ENCODE peak calls at places on chromosomes 7 and 10, in seven cellular contexts. Y, G, N, I, Q, H and M are unnamed samples.

GRCh38 chr7:139613971-139614411 is 90.5 kb downstream of the CLEC2L start:
- DNase-seq in Y (no peak), G (peak), N (peak), I (no peak), Q (no peak), H (no peak), M (no peak)

GRCh38 chr10:79353000-79353406 is 5.7 kb downstream of the PPIF start:
- DNase-seq in Y (no peak), G (peak), N (no peak), I (no peak), Q (no peak), H (no peak), M (no peak)

GRCh38 chr10:23693398-23693797 is 254.5 kb downstream of the OTUD1 start:
- DNase-seq in Y (no peak), G (no peak), N (peak), I (no peak), Q (no peak), H (peak), M (peak)

GRCh38 chr10:102811346-102811745 is 25.9 kb downstream of the CYP17A1 start:
- DNase-seq in Y (no peak), G (no peak), N (no peak), I (no peak), Q (no peak), H (no peak), M (no peak)

GRCh38 chr10:14240253-14241189 is 90.2 kb downstream of the FRMD4A start:
- DNase-seq in Y (no peak), G (no peak), N (peak), I (no peak), Q (peak), H (no peak), M (no peak)

GRCh38 chr7:101562531-101563197 is 66.4 kb downstream of the MYL10 start:
- DNase-seq in Y (no peak), G (peak), N (no peak), I (peak), Q (no peak), H (no peak), M (no peak)

GRCh38 chr7:1886361-1887064 is 216.4 kb downstream of the ELFN1 start:
- DNase-seq in Y (no peak), G (no peak), N (no peak), I (no peak), Q (no peak), H (no peak), M (peak)

GRCh38 chr7:79403451-79403850 is 50.0 kb downstream of the MAGI2 start:
- DNase-seq in Y (no peak), G (no peak), N (no peak), I (no peak), Q (no peak), H (no peak), M (no peak)

GRCh38 chr7:101164071-101164840 is 1.1 kb downstream of the VGF start:
- DNase-seq in Y (peak), G (no peak), N (peak), I (no peak), Q (no peak), H (peak), M (peak)

GRCh38 chr10:73095479-73096021 is 1.1 kb downstream of the P4HA1 start:
- DNase-seq in Y (peak), G (no peak), N (peak), I (peak), Q (peak), H (peak), M (peak)

GRCh38 chr10:103736763-103737162 is 118.6 kb downstream of the SH3PXD2A start:
- DNase-seq in Y (peak), G (no peak), N (peak), I (no peak), Q (peak), H (no peak), M (peak)

GRCh38 chr10:104321226-104321625 is 17.0 kb downstream of the ITPRIP start:
- DNase-seq in Y (no peak), G (peak), N (no peak), I (peak), Q (no peak), H (no peak), M (no peak)

GRCh38 chr10:35546824-35547225 is 58.3 kb upstream of the GJD4 start:
- DNase-seq in Y (peak), G (no peak), N (peak), I (no peak), Q (no peak), H (no peak), M (peak)

GRCh38 chr10:71729023-71729649 is 9.6 kb upstream of the C10orf105 start:
- DNase-seq in Y (peak), G (peak), N (no peak), I (peak), Q (no peak), H (peak), M (peak)

GRCh38 chr10:125231116-125231812 is 70.9 kb upstream of the CTBP2 start:
- DNase-seq in Y (peak), G (peak), N (no peak), I (no peak), Q (no peak), H (peak), M (peak)

GRCh38 chr7:36310897-36311296 is 78.8 kb upstream of the ANLN start:
- DNase-seq in Y (no peak), G (no peak), N (no peak), I (no peak), Q (no peak), H (no peak), M (no peak)

GRCh38 chr7:36313607-36314006 is 76.1 kb upstream of the ANLN start:
- DNase-seq in Y (no peak), G (no peak), N (no peak), I (no peak), Q (no peak), H (no peak), M (no peak)

GRCh38 chr7:36312915-36313334 is 76.7 kb upstream of the ANLN start:
- DNase-seq in Y (no peak), G (no peak), N (no peak), I (no peak), Q (no peak), H (no peak), M (no peak)

GRCh38 chr7:36311539-36311938 is 78.1 kb upstream of the ANLN start:
- DNase-seq in Y (no peak), G (no peak), N (no peak), I (no peak), Q (no peak), H (no peak), M (no peak)

DNA sequence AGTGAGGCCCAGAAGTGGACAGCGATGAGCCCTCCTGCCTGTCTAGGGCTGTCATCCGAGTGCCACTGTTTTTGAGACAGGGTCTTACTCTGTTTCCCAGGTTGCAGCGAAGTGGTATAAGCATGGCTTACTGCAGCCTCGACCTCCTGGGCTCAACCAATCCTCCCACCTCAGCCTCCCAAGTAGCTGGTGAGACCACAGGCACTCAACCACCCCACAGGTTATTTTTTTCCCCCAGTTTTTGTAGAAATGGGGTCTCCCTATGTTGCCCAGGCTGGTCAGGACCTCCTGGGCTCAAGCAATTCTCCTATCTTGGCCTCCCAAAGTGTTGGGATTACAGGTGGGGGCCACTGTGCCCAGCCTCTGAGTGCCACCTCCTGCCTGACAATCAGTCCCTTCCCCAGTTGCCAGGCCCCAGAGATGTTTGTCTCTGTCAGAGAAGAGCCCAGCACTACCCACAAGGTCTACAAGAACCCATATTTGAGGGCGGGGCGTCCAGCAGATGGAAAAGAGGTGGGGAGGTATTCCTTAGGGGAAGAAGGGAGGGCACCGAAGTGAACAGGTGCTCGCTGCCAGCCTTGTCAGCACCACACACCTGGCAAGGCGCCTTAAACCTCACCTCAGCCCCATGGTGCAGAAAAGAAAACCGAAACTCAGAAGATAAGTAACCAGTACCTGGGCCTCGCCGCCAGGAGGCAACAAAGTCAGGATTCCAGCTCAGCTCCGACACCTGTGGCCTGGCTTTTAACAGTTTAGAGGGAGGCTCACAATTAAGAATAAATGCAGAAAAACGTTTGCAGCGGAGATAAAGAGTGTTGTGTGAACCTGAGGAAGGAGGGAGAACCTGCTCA is 77.4 kb upstream of the ANLN start:
- DNase-seq in Y (no peak), G (no peak), N (peak), I (no peak), Q (peak), H (peak), M (peak)
- TF ChIP-seq CTCF in Y (no peak), G (no peak), N (peak), I (no peak), Q (peak), H (peak), M (peak)

GRCh38 chr10:93509816-93510215 is 13.4 kb downstream of the CEP55 start:
- DNase-seq in Y (no peak), G (no peak), N (no peak), I (no peak), Q (no peak), H (no peak), M (no peak)

GRCh38 chr10:93501650-93502049 is 5.2 kb downstream of the CEP55 start:
- DNase-seq in Y (no peak), G (no peak), N (no peak), I (no peak), Q (no peak), H (no peak), M (no peak)

GRCh38 chr10:93503075-93503474 is 6.7 kb downstream of the CEP55 start:
- DNase-seq in Y (no peak), G (no peak), N (no peak), I (no peak), Q (peak), H (no peak), M (no peak)

DNA sequence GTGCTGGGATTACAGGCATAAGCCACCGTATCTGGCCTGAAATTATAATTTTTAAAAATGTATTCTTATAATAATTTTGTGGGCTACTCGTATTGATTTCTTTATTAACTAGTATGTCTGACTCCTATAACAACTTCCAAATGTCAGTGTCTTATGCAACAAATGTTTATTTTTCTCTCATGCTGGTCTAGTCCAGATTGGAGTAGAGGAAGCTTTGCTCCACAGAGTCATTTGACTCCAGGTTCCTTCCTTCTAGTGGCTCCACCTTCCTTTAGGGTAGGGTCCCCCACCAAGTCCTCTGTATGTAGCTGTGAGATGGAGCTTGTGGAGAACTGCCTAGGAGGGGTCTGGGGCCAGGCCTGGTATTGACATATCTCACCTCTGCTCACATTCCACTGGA is 8.7 kb downstream of the CEP55 start:
- DNase-seq in Y (no peak), G (no peak), N (no peak), I (no peak), Q (no peak), H (no peak), M (no peak)
- TF ChIP-seq CTCF in Y (no peak), G (no peak), N (no peak), I (no peak), Q (no peak), H (no peak), M (no peak)

GRCh38 chr10:75401569-75402485 is at the start of gene ZNF503:
- DNase-seq in Y (peak), G (peak), N (peak), I (peak), Q (peak), H (peak), M (peak)
- TF ChIP-seq CTCF in Y (peak), G (no peak), N (peak), I (no peak), Q (no peak), H (no peak), M (peak)

GRCh38 chr7:104862719-104863118 is 151.3 kb upstream of the KMT2E start:
- DNase-seq in Y (peak), G (no peak), N (peak), I (no peak), Q (no peak), H (peak), M (no peak)
- TF ChIP-seq CTCF in Y (peak), G (no peak), N (peak), I (no peak), Q (peak), H (peak), M (peak)

GRCh38 chr7:39949980-39950472 is at the start of gene CDK13:
- DNase-seq in Y (peak), G (peak), N (peak), I (peak), Q (peak), H (peak), M (peak)
- TF ChIP-seq CTCF in Y (no peak), G (no peak), N (peak), I (no peak), Q (no peak), H (no peak), M (no peak)

GRCh38 chr7:7292085-7292484 is 109.7 kb downstream of the C1GALT1 start:
- DNase-seq in Y (no peak), G (no peak), N (no peak), I (no peak), Q (peak), H (no peak), M (no peak)
- TF ChIP-seq CTCF in Y (no peak), G (no peak), N (no peak), I (no peak), Q (no peak), H (no peak), M (no peak)

GRCh38 chr7:30625283-30625682 is 30.6 kb downstream of the GARS1 start:
- DNase-seq in Y (no peak), G (no peak), N (no peak), I (no peak), Q (no peak), H (no peak), M (no peak)
- TF ChIP-seq CTCF in Y (no peak), G (no peak), N (peak), I (no peak), Q (no peak), H (no peak), M (no peak)

GRCh38 chr7:135501402-135501801 is 8.5 kb downstream of the CNOT4 start:
- DNase-seq in Y (peak), G (no peak), N (no peak), I (no peak), Q (no peak), H (no peak), M (peak)
- TF ChIP-seq CTCF in Y (peak), G (no peak), N (no peak), I (no peak), Q (no peak), H (no peak), M (no peak)